ENCODE peak calls at places on chromosomes 5 and 9, in ten cellular contexts. One of them, this sample, is unnamed. For H3K4me1, the result is how much of the 10 kb centered on the place peaks cover.

GRCh38 chr5:156815988-156816599 is 34.0 kb upstream of the PPP1R2B start:
- DNase-seq in IMR-90: peak
- DNase-seq in HCT116: no peak
- DNase-seq in neural progenitor cell: peak
- DNase-seq in GM23248: peak
- DNase-seq in astrocyte: peak
- DNase-seq in GM23338: peak
- DNase-seq in H9: peak
- DNase-seq in fibroblast of lung: peak
- DNase-seq in neuronal stem cell: peak
- DNase-seq in this sample: no peak

GRCh38 chr5:140301136-140301535 is 1.8 kb downstream of the PFDN1 start:
- DNase-seq in IMR-90: no peak
- DNase-seq in HCT116: no peak
- DNase-seq in neural progenitor cell: no peak
- DNase-seq in GM23248: no peak
- DNase-seq in astrocyte: no peak
- DNase-seq in GM23338: no peak
- DNase-seq in H9: no peak
- DNase-seq in fibroblast of lung: peak
- DNase-seq in neuronal stem cell: no peak
- DNase-seq in this sample: no peak

GRCh38 chr5:94181940-94182339 is 436.5 kb downstream of the KIAA0825 start:
- DNase-seq in IMR-90: peak
- DNase-seq in HCT116: peak
- DNase-seq in neural progenitor cell: peak
- DNase-seq in GM23248: peak
- DNase-seq in astrocyte: no peak
- DNase-seq in GM23338: peak
- DNase-seq in H9: peak
- DNase-seq in fibroblast of lung: peak
- DNase-seq in neuronal stem cell: no peak
- DNase-seq in this sample: no peak

GRCh38 chr5:173310861-173311515 is 17.2 kb downstream of the STC2 start:
- DNase-seq in IMR-90: peak
- DNase-seq in HCT116: no peak
- DNase-seq in neural progenitor cell: no peak
- DNase-seq in GM23248: peak
- DNase-seq in astrocyte: no peak
- DNase-seq in GM23338: no peak
- DNase-seq in H9: no peak
- DNase-seq in fibroblast of lung: peak
- DNase-seq in neuronal stem cell: no peak
- DNase-seq in this sample: no peak

GRCh38 chr9:85038824-85039540 is 369.5 kb downstream of the NTRK2 start:
- DNase-seq in IMR-90: no peak
- DNase-seq in HCT116: no peak
- DNase-seq in neural progenitor cell: no peak
- DNase-seq in GM23248: no peak
- DNase-seq in astrocyte: peak
- DNase-seq in GM23338: no peak
- DNase-seq in H9: no peak
- DNase-seq in fibroblast of lung: no peak
- DNase-seq in neuronal stem cell: no peak
- DNase-seq in this sample: no peak

GRCh38 chr5:6510132-6510531 is 61.5 kb downstream of the UBE2QL1 start:
- DNase-seq in IMR-90: no peak
- DNase-seq in HCT116: no peak
- DNase-seq in neural progenitor cell: no peak
- DNase-seq in GM23248: peak
- DNase-seq in astrocyte: peak
- DNase-seq in GM23338: no peak
- DNase-seq in H9: no peak
- DNase-seq in fibroblast of lung: no peak
- DNase-seq in neuronal stem cell: no peak
- DNase-seq in this sample: no peak

GRCh38 chr9:115000217-115000639 is 69.8 kb upstream of the TNFSF8 start:
- DNase-seq in IMR-90: no peak
- DNase-seq in HCT116: no peak
- DNase-seq in neural progenitor cell: no peak
- DNase-seq in GM23248: peak
- DNase-seq in astrocyte: no peak
- DNase-seq in GM23338: no peak
- DNase-seq in H9: no peak
- DNase-seq in fibroblast of lung: no peak
- DNase-seq in neuronal stem cell: no peak
- DNase-seq in this sample: no peak

GRCh38 chr5:31632460-31632859 is 6.5 kb upstream of the PDZD2 start:
- DNase-seq in IMR-90: no peak
- DNase-seq in HCT116: no peak
- DNase-seq in neural progenitor cell: no peak
- DNase-seq in GM23248: no peak
- DNase-seq in astrocyte: no peak
- DNase-seq in GM23338: no peak
- DNase-seq in H9: no peak
- DNase-seq in fibroblast of lung: no peak
- DNase-seq in neuronal stem cell: no peak
- DNase-seq in this sample: no peak

GRCh38 chr5:1323803-1324173 is 21.1 kb downstream of the CLPTM1L start:
- DNase-seq in IMR-90: no peak
- DNase-seq in HCT116: no peak
- DNase-seq in neural progenitor cell: no peak
- DNase-seq in GM23248: no peak
- DNase-seq in astrocyte: no peak
- DNase-seq in GM23338: no peak
- DNase-seq in H9: peak
- DNase-seq in fibroblast of lung: no peak
- DNase-seq in neuronal stem cell: no peak
- DNase-seq in this sample: no peak

GRCh38 chr9:29332789-29333188 is 1759.5 kb upstream of the C9orf72 start:
- DNase-seq in IMR-90: no peak
- DNase-seq in HCT116: peak
- DNase-seq in neural progenitor cell: no peak
- DNase-seq in GM23248: peak
- DNase-seq in astrocyte: peak
- DNase-seq in GM23338: no peak
- DNase-seq in H9: no peak
- DNase-seq in fibroblast of lung: peak
- DNase-seq in neuronal stem cell: no peak
- DNase-seq in this sample: no peak

GRCh38 chr5:146079695-146080361 is 25.5 kb downstream of the PLAC8L1 start:
- DNase-seq in IMR-90: peak
- DNase-seq in HCT116: peak
- DNase-seq in neural progenitor cell: no peak
- DNase-seq in GM23248: peak
- DNase-seq in astrocyte: peak
- DNase-seq in GM23338: no peak
- DNase-seq in H9: no peak
- DNase-seq in fibroblast of lung: peak
- DNase-seq in neuronal stem cell: no peak
- DNase-seq in this sample: no peak

GRCh38 chr5:1793301-1793740 is 6.3 kb downstream of the MRPL36 start:
- DNase-seq in IMR-90: peak
- DNase-seq in HCT116: no peak
- DNase-seq in neural progenitor cell: no peak
- DNase-seq in GM23248: peak
- DNase-seq in astrocyte: peak
- DNase-seq in GM23338: no peak
- DNase-seq in H9: no peak
- DNase-seq in fibroblast of lung: no peak
- DNase-seq in neuronal stem cell: no peak
- DNase-seq in this sample: no peak

DNA sequence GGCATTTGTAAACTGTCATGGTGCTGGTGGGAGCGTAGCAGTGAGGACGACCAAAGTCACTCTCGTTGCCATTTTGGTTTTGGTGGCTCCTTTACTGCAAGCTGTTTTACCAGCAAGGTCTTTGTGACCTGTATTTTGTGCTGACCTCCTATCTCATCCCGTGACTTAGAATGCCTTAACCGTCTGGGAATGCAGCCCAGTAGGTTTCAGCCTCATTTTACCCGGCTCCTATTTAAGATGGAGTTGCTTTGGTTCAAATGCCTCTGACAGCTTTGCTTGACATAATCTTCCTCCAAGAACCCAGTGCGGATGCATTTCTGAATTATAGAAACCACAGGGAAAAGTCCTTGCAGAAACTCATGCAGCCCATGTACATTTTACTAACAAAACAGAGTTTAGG is 3.9 kb upstream of the RASGRF2 start:
- DNase-seq in IMR-90: no peak
- DNase-seq in HCT116: no peak
- DNase-seq in neural progenitor cell: no peak
- DNase-seq in GM23248: no peak
- DNase-seq in astrocyte: no peak
- DNase-seq in GM23338: no peak
- DNase-seq in H9: no peak
- DNase-seq in fibroblast of lung: no peak
- DNase-seq in neuronal stem cell: no peak
- DNase-seq in this sample: no peak
- H2AFZ ChIP-seq in IMR-90: no peak
- H2AFZ ChIP-seq in HCT116: no peak
- H2AFZ ChIP-seq in neural progenitor cell: no peak
- H2AFZ ChIP-seq in GM23248: no peak
- H2AFZ ChIP-seq in astrocyte: no peak
- H2AFZ ChIP-seq in GM23338: no peak
- H2AFZ ChIP-seq in H9: no peak
- H2AFZ ChIP-seq in fibroblast of lung: peak
- H2AFZ ChIP-seq in neuronal stem cell: no peak
- H2AFZ ChIP-seq in this sample: no peak

GRCh38 chr5:149073217-149073616 is 10.4 kb upstream of the SH3TC2 start:
- DNase-seq in IMR-90: no peak
- DNase-seq in HCT116: no peak
- DNase-seq in neural progenitor cell: no peak
- DNase-seq in GM23248: peak
- DNase-seq in astrocyte: no peak
- DNase-seq in GM23338: no peak
- DNase-seq in H9: no peak
- DNase-seq in fibroblast of lung: no peak
- DNase-seq in neuronal stem cell: no peak
- DNase-seq in this sample: peak
- H3K4me1 ChIP-seq in IMR-90: under half
- H3K4me1 ChIP-seq in HCT116: under half
- H3K4me1 ChIP-seq in neural progenitor cell: under half
- H3K4me1 ChIP-seq in GM23248: under half
- H3K4me1 ChIP-seq in astrocyte: under half
- H3K4me1 ChIP-seq in GM23338: under half
- H3K4me1 ChIP-seq in H9: under half
- H3K4me1 ChIP-seq in fibroblast of lung: under half
- H3K4me1 ChIP-seq in neuronal stem cell: under half
- H3K4me1 ChIP-seq in this sample: under half

DNA sequence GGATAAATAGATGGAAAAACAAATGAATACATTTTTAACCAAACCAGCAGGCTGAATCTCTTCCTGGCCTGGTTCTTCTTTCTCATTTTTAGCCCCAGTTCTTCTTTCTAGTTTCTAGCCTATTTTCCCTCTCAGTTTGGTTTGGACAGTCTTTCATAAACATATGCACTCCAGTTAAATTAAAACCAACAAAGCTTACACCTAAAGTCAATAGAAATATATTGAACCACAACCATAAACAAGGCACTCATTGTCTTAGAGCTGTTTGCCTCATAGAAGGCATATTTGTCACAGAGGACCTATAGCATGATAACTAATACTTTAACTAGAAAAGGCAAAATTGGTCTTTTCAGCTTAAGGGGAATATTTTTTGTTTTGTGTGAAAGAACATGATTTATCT is 638.3 kb downstream of the NR2F1-AS1 start:
- DNase-seq in IMR-90: no peak
- DNase-seq in HCT116: no peak
- DNase-seq in neural progenitor cell: no peak
- DNase-seq in GM23248: no peak
- DNase-seq in astrocyte: no peak
- DNase-seq in GM23338: no peak
- DNase-seq in H9: no peak
- DNase-seq in fibroblast of lung: no peak
- DNase-seq in neuronal stem cell: no peak
- DNase-seq in this sample: no peak
- H3K27ac ChIP-seq in IMR-90: no peak
- H3K27ac ChIP-seq in HCT116: no peak
- H3K27ac ChIP-seq in neural progenitor cell: no peak
- H3K27ac ChIP-seq in GM23248: no peak
- H3K27ac ChIP-seq in astrocyte: no peak
- H3K27ac ChIP-seq in GM23338: no peak
- H3K27ac ChIP-seq in H9: no peak
- H3K27ac ChIP-seq in fibroblast of lung: no peak
- H3K27ac ChIP-seq in neuronal stem cell: no peak
- H3K27ac ChIP-seq in this sample: no peak

DNA sequence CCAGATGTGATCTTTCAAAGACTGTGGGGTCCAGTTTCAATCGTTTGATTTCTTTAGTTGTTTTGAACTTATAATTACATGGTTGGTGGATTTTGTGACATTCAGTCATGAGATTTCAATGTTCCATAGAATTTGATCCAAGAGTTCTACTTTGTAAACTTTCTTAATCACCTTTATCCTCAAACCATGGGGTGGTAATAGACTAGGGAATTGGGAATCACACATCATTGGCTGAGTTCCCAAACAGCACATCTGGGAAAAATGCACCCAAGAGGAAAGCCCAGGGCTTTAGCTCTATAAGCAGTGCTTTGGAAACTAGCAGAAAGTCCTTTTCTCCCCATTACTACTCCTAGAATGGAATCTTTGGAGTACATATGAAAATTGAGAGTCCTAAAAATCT is 177.6 kb downstream of the NNT start:
- DNase-seq in IMR-90: peak
- DNase-seq in HCT116: no peak
- DNase-seq in neural progenitor cell: no peak
- DNase-seq in GM23248: peak
- DNase-seq in astrocyte: peak
- DNase-seq in GM23338: no peak
- DNase-seq in H9: no peak
- DNase-seq in fibroblast of lung: peak
- DNase-seq in neuronal stem cell: no peak
- DNase-seq in this sample: no peak
- H2AFZ ChIP-seq in IMR-90: no peak
- H2AFZ ChIP-seq in HCT116: no peak
- H2AFZ ChIP-seq in neural progenitor cell: no peak
- H2AFZ ChIP-seq in GM23248: peak
- H2AFZ ChIP-seq in astrocyte: no peak
- H2AFZ ChIP-seq in GM23338: peak
- H2AFZ ChIP-seq in H9: no peak
- H2AFZ ChIP-seq in fibroblast of lung: no peak
- H2AFZ ChIP-seq in neuronal stem cell: no peak
- H2AFZ ChIP-seq in this sample: no peak